ENCODE peak calls at places on chromosomes 16 and 17, in ten cellular contexts. C is stimulated activated CD4-positive, alpha-beta T cell treated with anti-CD3 and anti-CD28 coated beads, Interleukin-4, amount 100 ng/mL, for 48 hours; D is GM23248; Z is stimulated activated CD8-positive, alpha-beta memory T cell treated with anti-CD3 and anti-CD28 coated beads, Interleukin-2, amount 100 ng/mL, for 1 hour; Y is NCI-H1436; Q is germinal center; E is right atrium auricular region; M is activated T-helper 1 cell treated with anti-CD3 and anti-CD28 coated beads, Interleukin-2, amount 50 U/mL, for 16 hours; N is AML-193; B is midbrain. K is an unnamed sample.

GRCh38 chr17:75611746-75612437 is 21.3 kb upstream of the SMIM5 start:
- DNase-seq in C (no peak), D (no peak), Z (no peak), Y (no peak), Q (no peak), E (no peak), M (no peak), N (no peak), B (no peak), K (no peak)

GRCh38 chr17:17693955-17694228 is 12.6 kb downstream of the RAI1 start:
- DNase-seq in C (no peak), D (no peak), Z (no peak), Y (peak; percentile 58), Q (no peak), E (no peak), M (no peak), N (no peak), B (no peak), K (no peak)

GRCh38 chr17:82235775-82236141 is 6.9 kb downstream of the SLC16A3 start:
- DNase-seq in C (no peak), D (no peak), Z (no peak), Y (no peak), Q (no peak), E (no peak), M (no peak), N (no peak), B (no peak), K (no peak)

GRCh38 chr17:59753522-59754467 is 46.3 kb downstream of the VMP1 start:
- DNase-seq in C (no peak), D (peak; percentile 86), Z (no peak), Y (peak; percentile 87), Q (peak; percentile 73), E (no peak), M (no peak), N (peak; percentile 94), B (peak; percentile 79), K (no peak)

GRCh38 chr16:46731691-46732555 is 16.2 kb downstream of the MYLK3 start:
- DNase-seq in C (no peak), D (no peak), Z (no peak), Y (no peak), Q (no peak), E (no peak), M (no peak), N (no peak), B (no peak), K (no peak)

GRCh38 chr16:74608381-74608780 is 1.5 kb upstream of the GLG1 start:
- DNase-seq in C (no peak), D (no peak), Z (no peak), Y (no peak), Q (no peak), E (no peak), M (no peak), N (no peak), B (no peak), K (no peak)

GRCh38 chr16:52372313-52372712 is 174.6 kb downstream of the TOX3 start:
- DNase-seq in C (no peak), D (no peak), Z (no peak), Y (no peak), Q (no peak), E (no peak), M (no peak), N (no peak), B (no peak), K (no peak)

GRCh38 chr17:39591958-39592954 is 15.5 kb downstream of the NEUROD2 start:
- DNase-seq in C (no peak), D (peak; percentile 49), Z (no peak), Y (peak; percentile 31), Q (no peak), E (no peak), M (no peak), N (peak; percentile 21), B (no peak), K (no peak)

GRCh38 chr17:56108811-56109284 is 44.4 kb upstream of the ANKFN1 start:
- DNase-seq in C (no peak), D (no peak), Z (no peak), Y (no peak), Q (no peak), E (no peak), M (no peak), N (no peak), B (no peak), K (no peak)

GRCh38 chr16:976389-976931 is 5.1 kb upstream of the SOX8 start:
- DNase-seq in C (no peak), D (no peak), Z (no peak), Y (no peak), Q (no peak), E (no peak), M (no peak), N (no peak), B (no peak), K (no peak)

GRCh38 chr17:1730345-1731193 is 6.1 kb downstream of the WDR81 start:
- DNase-seq in C (no peak), D (peak; percentile 93), Z (no peak), Y (no peak), Q (no peak), E (peak; percentile 95), M (no peak), N (no peak), B (no peak), K (no peak)

GRCh38 chr17:48311324-48311723 is 118.7 kb downstream of the SKAP1 start:
- DNase-seq in C (no peak), D (no peak), Z (no peak), Y (no peak), Q (no peak), E (no peak), M (no peak), N (no peak), B (no peak), K (no peak)

GRCh38 chr17:2354311-2354710 is 17.0 kb downstream of the SGSM2 start:
- DNase-seq in C (no peak), D (no peak), Z (no peak), Y (no peak), Q (no peak), E (no peak), M (no peak), N (no peak), B (no peak), K (no peak)

GRCh38 chr17:48037036-48037881 is at the start of gene COPZ2:
- DNase-seq in C (peak; percentile 52), D (peak; percentile 91), Z (peak; percentile 47), Y (no peak), Q (peak; percentile 82), E (peak; percentile 78), M (peak; percentile 44), N (no peak), B (no peak), K (peak; percentile 72)

K was measured in CD14-positive monocyte.